ENCODE peak calls at places on chromosomes 5 and 9, in six cellular contexts. X, F, M, Y, L and C are unnamed samples.

GRCh38 chr5:34555699-34556513 is 100.2 kb upstream of the RAI14 start:
- DNase-seq in X (no peak), F (no peak), M (no peak), Y (peak; percentile 61), L (no peak), C (no peak)

GRCh38 chr9:96420468-96421219 is 2.5 kb upstream of the ZNF367 start:
- DNase-seq in X (peak; percentile 89), F (peak; percentile 95), M (no peak), Y (peak; percentile 95), L (no peak), C (peak; percentile 94)

GRCh38 chr9:69223605-69224004 is 49.5 kb downstream of the TJP2 start:
- DNase-seq in X (peak; percentile 70), F (peak; percentile 8), M (no peak), Y (peak; percentile 69), L (no peak), C (peak; percentile 68)

GRCh38 chr9:100213730-100214477 is 114.9 kb downstream of the INVS start:
- DNase-seq in X (peak; percentile 88), F (no peak), M (no peak), Y (peak; percentile 9), L (no peak), C (peak; percentile 46)

GRCh38 chr9:38192731-38193130 is 123.7 kb upstream of the SHB start:
- DNase-seq in X (no peak), F (no peak), M (no peak), Y (no peak), L (no peak), C (no peak)

GRCh38 chr9:116646661-116647514 is 40.2 kb upstream of the TRIM32 start:
- DNase-seq in X (peak; percentile 61), F (no peak), M (no peak), Y (peak; percentile 63), L (no peak), C (peak; percentile 77)

GRCh38 chr5:31124906-31125305 is 68.6 kb upstream of the CDH6 start:
- DNase-seq in X (no peak), F (no peak), M (no peak), Y (peak; percentile 30), L (no peak), C (no peak)

GRCh38 chr5:177117441-177118045 is 16.0 kb upstream of the NSD1 start:
- DNase-seq in X (no peak), F (no peak), M (peak; percentile 42), Y (no peak), L (no peak), C (no peak)

GRCh38 chr9:35563791-35564197 is 41.3 kb upstream of the TESK1 start:
- DNase-seq in X (no peak), F (no peak), M (no peak), Y (no peak), L (peak; percentile 66), C (no peak)

GRCh38 chr9:70113403-70114022 is 69.9 kb downstream of the MAMDC2 start:
- DNase-seq in X (peak; percentile 72), F (no peak), M (peak; percentile 56), Y (peak; percentile 79), L (no peak), C (peak; percentile 76)

GRCh38 chr5:40071870-40072269 is 607.8 kb upstream of the PTGER4 start:
- DNase-seq in X (peak; percentile 1), F (no peak), M (no peak), Y (peak; percentile 75), L (no peak), C (peak; percentile 78)

GRCh38 chr5:108255468-108255867 is 126.4 kb downstream of the FBXL17 start:
- DNase-seq in X (no peak), F (no peak), M (no peak), Y (no peak), L (no peak), C (no peak)

GRCh38 chr5:81482595-81482994 is 88.7 kb upstream of the ACOT12 start:
- DNase-seq in X (peak; percentile 6), F (no peak), M (no peak), Y (no peak), L (no peak), C (peak; percentile 47)

GRCh38 chr5:138054863-138055558 is 22.1 kb upstream of the FAM13B start:
- DNase-seq in X (no peak), F (no peak), M (no peak), Y (peak; percentile 38), L (no peak), C (no peak)

GRCh38 chr9:72905514-72906480 is 47.1 kb downstream of the ALDH1A1 start:
- DNase-seq in X (no peak), F (no peak), M (no peak), Y (no peak), L (no peak), C (no peak)

GRCh38 chr9:36268007-36268427 is 9.8 kb upstream of the GNE start:
- DNase-seq in X (peak; percentile 71), F (no peak), M (no peak), Y (peak; percentile 85), L (no peak), C (peak; percentile 70)

GRCh38 chr5:19837536-19838179 is 150.3 kb downstream of the CDH18 start:
- DNase-seq in X (peak; percentile 21), F (no peak), M (no peak), Y (no peak), L (no peak), C (no peak)

GRCh38 chr9:78958887-78959286 is 612.9 kb upstream of the TLE4 start:
- DNase-seq in X (no peak), F (no peak), M (no peak), Y (peak; percentile 11), L (no peak), C (no peak)

GRCh38 chr5:140317859-140318258 is 15.0 kb upstream of the PFDN1 start:
- DNase-seq in X (peak; percentile 75), F (no peak), M (no peak), Y (peak; percentile 82), L (no peak), C (peak; percentile 50)

GRCh38 chr9:27351438-27351837 is 54.5 kb upstream of the EQTN start:
- DNase-seq in X (no peak), F (no peak), M (no peak), Y (no peak), L (no peak), C (peak; percentile 10)

GRCh38 chr9:111632051-111632450 is 917 bp downstream of the DNAJC25 start:
- DNase-seq in X (no peak), F (no peak), M (no peak), Y (peak; percentile 32), L (no peak), C (no peak)

GRCh38 chr9:111633389-111633736 is 2.2 kb downstream of the DNAJC25 start:
- DNase-seq in X (no peak), F (no peak), M (no peak), Y (no peak), L (no peak), C (no peak)

GRCh38 chr9:111632695-111633388 is 1.7 kb downstream of the DNAJC25 start:
- DNase-seq in X (no peak), F (no peak), M (no peak), Y (no peak), L (no peak), C (no peak)

GRCh38 chr9:111630182-111631070 is 708 bp upstream of the DNAJC25 start:
- DNase-seq in X (no peak), F (no peak), M (no peak), Y (no peak), L (no peak), C (no peak)

GRCh38 chr9:111631071-111631971 is at the start of gene DNAJC25:
- DNase-seq in X (peak; percentile 99), F (peak; percentile 86), M (peak; percentile 98), Y (peak; percentile 99), L (peak; percentile 98), C (peak; percentile 99)
- TF ChIP-seq CTCF in X (no peak), F (no peak), M (no peak), Y (no peak), L (no peak), C (no peak)

GRCh38 chr5:10564838-10565784 is 1.2 kb downstream of the ANKRD33B start:
- DNase-seq in X (no peak), F (no peak), M (peak; percentile 61), Y (no peak), L (peak; percentile 71), C (no peak)

GRCh38 chr5:10565785-10566506 is 2.1 kb downstream of the ANKRD33B start:
- DNase-seq in X (no peak), F (no peak), M (no peak), Y (peak; percentile 35), L (no peak), C (no peak)

GRCh38 chr5:10567181-10567591 is 3.3 kb downstream of the ANKRD33B start:
- DNase-seq in X (no peak), F (no peak), M (no peak), Y (no peak), L (no peak), C (no peak)

GRCh38 chr5:10567781-10568321 is 4.0 kb downstream of the ANKRD33B start:
- DNase-seq in X (peak; percentile 75), F (no peak), M (no peak), Y (no peak), L (no peak), C (peak; percentile 69)

DNA sequence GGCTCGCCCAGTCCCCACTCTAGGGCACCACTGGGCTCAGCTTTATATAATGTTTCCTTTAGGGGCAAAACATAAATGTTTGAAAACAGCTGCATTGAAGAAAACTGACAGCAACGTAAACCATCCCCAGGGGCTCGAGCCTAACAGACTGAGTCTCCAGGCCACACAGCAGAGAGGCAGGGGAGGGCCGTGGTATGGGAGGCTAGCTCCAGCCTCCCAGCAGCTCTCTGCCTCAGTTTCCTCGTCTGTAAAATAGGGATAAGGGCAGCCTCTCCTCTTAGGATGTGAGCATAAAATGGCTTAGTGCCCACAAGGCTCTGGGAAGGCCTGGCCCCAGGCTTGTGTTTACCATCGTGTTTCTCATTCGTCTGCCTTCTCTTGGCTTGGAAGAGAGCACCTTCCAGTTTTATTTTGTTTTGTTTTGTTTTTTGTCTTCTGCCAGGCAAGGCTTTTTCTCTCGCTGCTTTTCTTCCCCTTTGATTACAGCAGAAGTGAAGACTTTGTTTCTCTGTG is 2.7 kb downstream of the ANKRD33B start:
- DNase-seq in X (no peak), F (no peak), M (no peak), Y (no peak), L (no peak), C (no peak)
- H3K4me3 ChIP-seq in X (peak overlapping the region; percentile 99), F (peak overlapping the region; percentile 70), M (peak overlapping the region; percentile 67), Y (no peak overlapping the region), L (peak overlapping the region; percentile 8), C (peak overlapping the region; percentile 94)

GRCh38 chr5:15191012-15191411 is 309.0 kb upstream of the FBXL7 start:
- DNase-seq in X (no peak), F (no peak), M (no peak), Y (no peak), L (no peak), C (no peak)
- TF ChIP-seq CTCF in X (no peak), F (no peak), M (no peak), Y (no peak), L (no peak), C (no peak)

GRCh38 chr5:264346-264745 is 7.1 kb upstream of the PDCD6 start:
- DNase-seq in X (no peak), F (no peak), M (no peak), Y (no peak), L (peak; percentile 32), C (no peak)

GRCh38 chr5:267716-268115 is 3.7 kb upstream of the PDCD6 start:
- DNase-seq in X (no peak), F (no peak), M (no peak), Y (no peak), L (no peak), C (no peak)

DNA sequence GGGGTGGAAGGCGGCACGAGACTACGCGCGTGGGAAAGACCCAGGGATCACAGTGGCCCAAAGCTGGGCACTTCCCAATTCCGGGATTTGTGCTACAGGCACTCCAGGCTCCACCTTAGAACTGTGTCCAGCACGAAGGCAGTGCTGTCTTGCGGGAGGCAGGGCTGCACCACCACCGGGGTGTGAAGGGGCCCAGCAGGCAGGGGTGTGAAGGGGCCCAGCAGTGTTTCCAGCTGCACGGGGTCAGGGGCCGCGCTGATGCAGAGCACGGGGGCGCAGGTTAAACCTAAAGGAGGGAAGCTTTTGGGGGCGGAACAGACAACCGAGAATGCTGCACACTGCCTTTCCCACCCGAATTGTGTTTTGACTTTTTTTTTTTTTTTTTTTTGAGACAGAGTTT is 1.1 kb upstream of the PDCD6 start:
- DNase-seq in X (no peak), F (no peak), M (no peak), Y (no peak), L (no peak), C (no peak)
- H3K4me3 ChIP-seq in X (no peak overlapping the region), F (peak overlapping the region; percentile 53), M (peak overlapping the region; percentile 90), Y (no peak overlapping the region), L (peak overlapping the region; percentile 87), C (no peak overlapping the region)